ENCODE peak calls at places on chromosomes 3 and 15, in five cellular contexts. Q is small intestine; D is naive thymus-derived CD4-positive, alpha-beta T cell; G is heart left ventricle; J is heart right ventricle. N is an unnamed sample. For H3K36me3 and H3K4me1, the result is how much of the 10 kb centered on the place peaks cover.

GRCh38 chr3:184177331-184177731 is 2.7 kb downstream of the AP2M1 start:
- DNase-seq in Q (peak), D (no peak), G (no peak), J (no peak), N (no peak)

GRCh38 chr3:61669676-61670299 is 108.4 kb downstream of the PTPRG start:
- DNase-seq in Q (peak), D (no peak), G (no peak), J (peak), N (no peak)

GRCh38 chr3:13062647-13063046 is 10.6 kb downstream of the IQSEC1 start:
- DNase-seq in Q (no peak), D (no peak), G (no peak), J (no peak), N (no peak)

GRCh38 chr3:122493296-122493695 is 21.4 kb downstream of the KPNA1 start:
- DNase-seq in Q (no peak), D (no peak), G (no peak), J (no peak), N (peak)

GRCh38 chr15:37880009-37880834 is 54.2 kb upstream of the TMCO5A start:
- DNase-seq in Q (peak), D (no peak), G (no peak), J (peak), N (peak)

GRCh38 chr3:14846481-14846880 is 27.7 kb downstream of the FGD5 start:
- DNase-seq in Q (no peak), D (no peak), G (no peak), J (no peak), N (no peak)

GRCh38 chr3:72606005-72606800 is 242.0 kb downstream of the SHQ1 start:
- DNase-seq in Q (no peak), D (no peak), G (no peak), J (no peak), N (no peak)

GRCh38 chr3:78337801-78338211 is 1297.9 kb downstream of the ROBO2 start:
- DNase-seq in Q (no peak), D (no peak), G (no peak), J (no peak), N (no peak)

GRCh38 chr3:42706721-42707619 is 4.4 kb upstream of the HHATL start:
- DNase-seq in Q (no peak), D (no peak), G (no peak), J (no peak), N (no peak)

GRCh38 chr15:73127302-73127936 is 75.2 kb downstream of the NEO1 start:
- DNase-seq in Q (peak), D (no peak), G (no peak), J (peak), N (peak)

GRCh38 chr3:146337991-146338390 is 87.1 kb upstream of the PLSCR4 start:
- DNase-seq in Q (no peak), D (no peak), G (no peak), J (no peak), N (no peak)

GRCh38 chr3:132222868-132223538 is 94.2 kb upstream of the ACP3 start:
- DNase-seq in Q (no peak), D (no peak), G (no peak), J (no peak), N (peak)

GRCh38 chr3:11631822-11632221 is 11.9 kb downstream of the VGLL4 start:
- DNase-seq in Q (no peak), D (no peak), G (no peak), J (no peak), N (no peak)

GRCh38 chr15:75531041-75531450 is 48.1 kb downstream of the PTPN9 start:
- DNase-seq in Q (no peak), D (no peak), G (peak), J (peak), N (no peak)

GRCh38 chr15:34986326-34987181 is 1.5 kb downstream of the ZNF770 start:
- DNase-seq in Q (peak), D (no peak), G (no peak), J (no peak), N (no peak)

GRCh38 chr3:100260081-100260684 is 609 bp upstream of the TBC1D23 start:
- DNase-seq in Q (peak), D (no peak), G (peak), J (peak), N (no peak)

GRCh38 chr3:69787436-69788168 is 48.3 kb downstream of the MITF start:
- DNase-seq in Q (no peak), D (no peak), G (no peak), J (no peak), N (no peak)

GRCh38 chr15:27134481-27134880 is 163.5 kb downstream of the GABRG3 start:
- DNase-seq in Q (no peak), D (no peak), G (no peak), J (no peak), N (no peak)

GRCh38 chr3:98732239-98733054 is 30.7 kb upstream of the ST3GAL6 start:
- DNase-seq in Q (peak), D (no peak), G (peak), J (peak), N (peak)

GRCh38 chr15:70093481-70094309 is 4.0 kb downstream of the TLE3 start:
- DNase-seq in Q (peak), D (no peak), G (no peak), J (no peak), N (no peak)

GRCh38 chr3:179655236-179655635 is 2.4 kb downstream of the USP13 start:
- DNase-seq in Q (no peak), D (no peak), G (no peak), J (no peak), N (no peak)

GRCh38 chr3:10553586-10554235 is 48.3 kb upstream of the ATP2B2 start:
- DNase-seq in Q (no peak), D (no peak), G (no peak), J (no peak), N (peak)

GRCh38 chr3:56303508-56303907 is 164.8 kb downstream of the ERC2 start:
- DNase-seq in Q (peak), D (no peak), G (no peak), J (peak), N (peak)

GRCh38 chr3:75294124-75294523 is 370.0 kb upstream of the FRG2C start:
- DNase-seq in Q (peak), D (no peak), G (peak), J (peak), N (no peak)

GRCh38 chr3:129226374-129226773 is 23.0 kb upstream of the COPG1 start:
- DNase-seq in Q (peak), D (no peak), G (peak), J (peak), N (no peak)

GRCh38 chr15:93362203-93362602 is 273.2 kb upstream of the RGMA start:
- DNase-seq in Q (no peak), D (no peak), G (no peak), J (no peak), N (no peak)

GRCh38 chr15:75167588-75168076 is 34.0 kb upstream of the C15orf39 start:
- DNase-seq in Q (no peak), D (no peak), G (no peak), J (no peak), N (no peak)

GRCh38 chr3:67875338-67875737 is 220.9 kb upstream of the SUCLG2 start:
- DNase-seq in Q (peak), D (no peak), G (no peak), J (no peak), N (no peak)

GRCh38 chr3:51669241-51670052 is 1.6 kb upstream of the TEX264 start:
- DNase-seq in Q (peak), D (peak), G (peak), J (peak), N (peak)

GRCh38 chr15:70234256-70234965 is 136.7 kb upstream of the TLE3 start:
- DNase-seq in Q (no peak), D (no peak), G (no peak), J (no peak), N (no peak)

GRCh38 chr3:128176270-128176831 is 23.1 kb downstream of the EEFSEC start:
- DNase-seq in Q (no peak), D (no peak), G (no peak), J (no peak), N (no peak)

GRCh38 chr3:27165348-27165747 is 203.8 kb downstream of the NEK10 start:
- DNase-seq in Q (no peak), D (no peak), G (no peak), J (no peak), N (no peak)

GRCh38 chr15:82540984-82541431 is 751 bp upstream of the RPS17 start:
- DNase-seq in Q (peak), D (no peak), G (no peak), J (no peak), N (peak)

GRCh38 chr15:65211157-65211982 is at the start of gene CILP:
- DNase-seq in Q (no peak), D (no peak), G (peak), J (peak), N (no peak)

GRCh38 chr15:65409284-65409631 is 13.5 kb downstream of the IGDCC4 start:
- DNase-seq in Q (no peak), D (no peak), G (no peak), J (no peak), N (no peak)

GRCh38 chr3:177451277-177451880 is 254.1 kb upstream of the TBL1XR1 start:
- DNase-seq in Q (no peak), D (no peak), G (no peak), J (no peak), N (no peak)

GRCh38 chr3:101828289-101828688 is 21.0 kb upstream of the NFKBIZ start:
- DNase-seq in Q (no peak), D (no peak), G (no peak), J (no peak), N (no peak)

GRCh38 chr3:58551636-58552180 is 14.7 kb upstream of the ACOX2 start:
- DNase-seq in Q (no peak), D (no peak), G (no peak), J (no peak), N (no peak)

GRCh38 chr15:64099379-64099778 is 3.6 kb downstream of the SNX1 start:
- DNase-seq in Q (no peak), D (no peak), G (no peak), J (no peak), N (no peak)
- H3K4me3 ChIP-seq in Q (no peak), D (no peak), G (no peak), J (no peak), N (no peak)

GRCh38 chr3:134364936-134365765 is 9.1 kb downstream of the AMOTL2 start:
- DNase-seq in Q (no peak), D (no peak), G (no peak), J (no peak), N (no peak)

GRCh38 chr3:134366928-134367352 is 7.3 kb downstream of the AMOTL2 start:
- DNase-seq in Q (no peak), D (no peak), G (no peak), J (no peak), N (no peak)

GRCh38 chr3:134366221-134366927 is 7.9 kb downstream of the AMOTL2 start:
- DNase-seq in Q (no peak), D (no peak), G (no peak), J (peak), N (no peak)

GRCh38 chr3:134364061-134364935 is 9.9 kb downstream of the AMOTL2 start:
- DNase-seq in Q (peak), D (no peak), G (peak), J (peak), N (peak)

GRCh38 chr3:134365766-134366065 is 8.5 kb downstream of the AMOTL2 start:
- DNase-seq in Q (no peak), D (no peak), G (no peak), J (no peak), N (no peak)
- H3K36me3 ChIP-seq in Q (under half), D (under half), G (half or more), J (under half), N (half or more)

GRCh38 chr15:90394074-90394473 is 6.0 kb downstream of the IQGAP1 start:
- DNase-seq in Q (peak), D (no peak), G (no peak), J (no peak), N (no peak)

GRCh38 chr15:90400005-90400758 is 12.1 kb downstream of the IQGAP1 start:
- DNase-seq in Q (no peak), D (no peak), G (no peak), J (no peak), N (no peak)

GRCh38 chr15:90393040-90393439 is 5.0 kb downstream of the IQGAP1 start:
- DNase-seq in Q (no peak), D (no peak), G (no peak), J (no peak), N (no peak)

GRCh38 chr15:90394702-90395442 is 6.8 kb downstream of the IQGAP1 start:
- DNase-seq in Q (no peak), D (no peak), G (no peak), J (no peak), N (no peak)

GRCh38 chr15:90396321-90396720 is 8.3 kb downstream of the IQGAP1 start:
- DNase-seq in Q (no peak), D (no peak), G (no peak), J (no peak), N (no peak)
- H3K4me1 ChIP-seq in Q (under half), D (under half), G (half or more), J (half or more), N (under half)

GRCh38 chr3:143712522-143712921 is 135.7 kb downstream of the SLC9A9 start:
- DNase-seq in Q (no peak), D (no peak), G (no peak), J (no peak), N (no peak)

GRCh38 chr3:143707848-143708247 is 140.4 kb downstream of the SLC9A9 start:
- DNase-seq in Q (no peak), D (no peak), G (no peak), J (no peak), N (no peak)
- H3K4me3 ChIP-seq in Q (no peak), D (no peak), G (no peak), J (no peak), N (no peak)

GRCh38 chr3:182964179-182964578 is 16.2 kb downstream of the DCUN1D1 start:
- DNase-seq in Q (no peak), D (no peak), G (no peak), J (no peak), N (no peak)

GRCh38 chr3:182969277-182969676 is 11.1 kb downstream of the DCUN1D1 start:
- DNase-seq in Q (no peak), D (no peak), G (no peak), J (no peak), N (no peak)

GRCh38 chr3:182967218-182968204 is 12.8 kb downstream of the DCUN1D1 start:
- DNase-seq in Q (peak), D (no peak), G (no peak), J (no peak), N (no peak)

GRCh38 chr3:182962162-182962561 is 18.2 kb downstream of the DCUN1D1 start:
- DNase-seq in Q (peak), D (no peak), G (no peak), J (peak), N (no peak)

DNA sequence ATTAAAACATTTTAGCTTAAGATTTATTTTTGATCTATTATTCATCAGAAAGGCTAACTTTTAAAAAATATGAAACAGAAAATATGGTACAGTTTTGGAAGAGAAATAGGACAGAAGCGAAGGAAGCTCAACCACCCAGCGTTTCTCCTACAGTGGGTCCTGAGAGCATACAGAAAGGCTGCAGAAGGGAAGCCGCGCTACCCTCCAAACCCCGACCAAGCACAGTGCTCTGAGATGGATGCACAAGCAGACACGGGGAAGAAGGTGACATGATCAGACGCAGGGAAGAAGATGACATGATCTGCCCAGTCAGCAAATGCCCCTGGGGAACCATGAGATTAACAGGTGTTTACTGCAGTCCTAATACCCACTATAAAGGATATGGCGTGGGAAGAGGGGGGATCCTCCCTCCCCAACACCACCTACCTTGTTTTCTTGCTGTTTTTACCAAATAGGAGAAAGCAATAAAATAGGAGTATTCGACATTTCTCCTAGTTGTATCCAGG is 14.4 kb downstream of the DCUN1D1 start:
- DNase-seq in Q (no peak), D (no peak), G (no peak), J (no peak), N (no peak)
- H3K36me3 ChIP-seq in Q (under half), D (under half), G (under half), J (under half), N (under half)

GRCh38 chr15:96699871-96700401 is 369.4 kb downstream of the NR2F2 start:
- DNase-seq in Q (no peak), D (no peak), G (no peak), J (no peak), N (no peak)
- H3K4me1 ChIP-seq in Q (under half), D (under half), G (under half), J (under half), N (under half)

N was measured in HAP-1.